ENCODE peak calls at places on chromosomes 12 and 14, in six cellular contexts. F is cardiac muscle cell, D is pancreas, B is esophagus squamous epithelium, U is HepG2, Y is left ventricle myocardium inferior. J is an unnamed sample. For H3K4me1, the result is how much of the 10 kb centered on the place peaks cover.

GRCh38 chr14:62722406-62722805 is 322.9 kb downstream of the KCNH5 start:
- DNase-seq in F (no peak), D (no peak), B (no peak), U (no peak), Y (no peak), J (no peak)

GRCh38 chr12:53277981-53278380 is 9.9 kb downstream of the ESPL1 start:
- DNase-seq in F (no peak), D (no peak), B (no peak), U (no peak), Y (no peak), J (no peak)

GRCh38 chr14:51095854-51096823 is 1.2 kb upstream of the TRIM9 start:
- DNase-seq in F (peak), D (no peak), B (no peak), U (no peak), Y (no peak), J (no peak)

GRCh38 chr14:104580961-104581360 is 1.4 kb downstream of the C14orf180 start:
- DNase-seq in F (peak), D (peak), B (no peak), U (no peak), Y (peak), J (no peak)

GRCh38 chr12:105822131-105823103 is 316.3 kb downstream of the NUAK1 start:
- DNase-seq in F (no peak), D (no peak), B (no peak), U (no peak), Y (no peak), J (no peak)

GRCh38 chr12:100141666-100141997 is 1.0 kb downstream of the BLTP3B start:
- DNase-seq in F (peak), D (no peak), B (no peak), U (no peak), Y (no peak), J (no peak)

GRCh38 chr14:64117671-64118402 is 176.3 kb downstream of the ESR2 start:
- DNase-seq in F (peak), D (peak), B (no peak), U (no peak), Y (peak), J (no peak)

GRCh38 chr12:41604830-41605229 is 416.7 kb downstream of the PDZRN4 start:
- DNase-seq in F (peak), D (no peak), B (no peak), U (no peak), Y (no peak), J (no peak)

GRCh38 chr12:68609955-68610434 is 704 bp upstream of the RAP1B start:
- DNase-seq in F (peak), D (peak), B (no peak), U (no peak), Y (no peak), J (no peak)

GRCh38 chr14:69270795-69271708 is 11.1 kb downstream of the GALNT16 start:
- DNase-seq in F (no peak), D (no peak), B (no peak), U (no peak), Y (peak), J (no peak)

GRCh38 chr12:34344851-34345522 is 322.7 kb downstream of the ALG10 start:
- DNase-seq in F (no peak), D (no peak), B (no peak), U (no peak), Y (no peak), J (no peak)

GRCh38 chr12:94750891-94751290 is 100.5 kb upstream of the TMCC3 start:
- DNase-seq in F (no peak), D (no peak), B (no peak), U (no peak), Y (no peak), J (no peak)

GRCh38 chr12:50166776-50167025 is 468 bp downstream of the CERS5 start:
- DNase-seq in F (no peak), D (no peak), B (no peak), U (no peak), Y (peak), J (peak)

GRCh38 chr14:32349322-32349721 is 20.2 kb downstream of the AKAP6 start:
- DNase-seq in F (no peak), D (no peak), B (no peak), U (no peak), Y (no peak), J (no peak)

GRCh38 chr14:94145902-94146527 is 16.6 kb upstream of the IFI27L2 start:
- DNase-seq in F (no peak), D (no peak), B (no peak), U (no peak), Y (no peak), J (no peak)

GRCh38 chr12:27284751-27285150 is 40.7 kb downstream of the STK38L start:
- DNase-seq in F (peak), D (no peak), B (no peak), U (no peak), Y (no peak), J (no peak)

GRCh38 chr12:20629414-20630156 is 65.5 kb upstream of the SLCO1C1 start:
- DNase-seq in F (peak), D (peak), B (no peak), U (peak), Y (peak), J (no peak)

GRCh38 chr12:45704968-45705367 is 24.5 kb upstream of the ARID2 start:
- DNase-seq in F (no peak), D (no peak), B (no peak), U (no peak), Y (no peak), J (no peak)

DNA sequence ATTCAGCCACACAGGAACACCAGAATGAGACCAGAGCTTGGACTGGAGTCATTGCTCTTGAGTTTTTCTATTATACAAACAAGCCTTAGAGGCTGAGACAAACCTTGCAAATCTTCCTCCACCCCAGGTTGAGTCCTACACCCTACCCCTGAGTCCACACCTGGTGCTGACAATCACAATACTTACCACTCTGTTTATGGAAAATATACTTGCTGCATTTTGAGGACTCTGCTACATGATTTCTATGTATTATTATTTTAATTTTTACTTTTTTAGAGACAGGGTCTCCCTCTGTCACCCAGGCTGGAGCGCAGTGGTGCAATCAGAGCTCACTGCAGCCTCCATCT is 101.4 kb downstream of the EGLN3 start:
- DNase-seq in F (no peak), D (no peak), B (no peak), U (no peak), Y (no peak), J (no peak)
- H3K4me3 ChIP-seq in F (no peak), D (no peak), B (no peak), U (no peak), Y (no peak), J (no peak)

GRCh38 chr12:2509137-2509536 is 285.6 kb upstream of the FKBP4 start:
- DNase-seq in F (no peak), D (no peak), B (no peak), U (no peak), Y (no peak), J (no peak)
- H3K4me1 ChIP-seq in F (under half), D (under half), B (under half), U (under half), Y (under half), J (under half)

DNA sequence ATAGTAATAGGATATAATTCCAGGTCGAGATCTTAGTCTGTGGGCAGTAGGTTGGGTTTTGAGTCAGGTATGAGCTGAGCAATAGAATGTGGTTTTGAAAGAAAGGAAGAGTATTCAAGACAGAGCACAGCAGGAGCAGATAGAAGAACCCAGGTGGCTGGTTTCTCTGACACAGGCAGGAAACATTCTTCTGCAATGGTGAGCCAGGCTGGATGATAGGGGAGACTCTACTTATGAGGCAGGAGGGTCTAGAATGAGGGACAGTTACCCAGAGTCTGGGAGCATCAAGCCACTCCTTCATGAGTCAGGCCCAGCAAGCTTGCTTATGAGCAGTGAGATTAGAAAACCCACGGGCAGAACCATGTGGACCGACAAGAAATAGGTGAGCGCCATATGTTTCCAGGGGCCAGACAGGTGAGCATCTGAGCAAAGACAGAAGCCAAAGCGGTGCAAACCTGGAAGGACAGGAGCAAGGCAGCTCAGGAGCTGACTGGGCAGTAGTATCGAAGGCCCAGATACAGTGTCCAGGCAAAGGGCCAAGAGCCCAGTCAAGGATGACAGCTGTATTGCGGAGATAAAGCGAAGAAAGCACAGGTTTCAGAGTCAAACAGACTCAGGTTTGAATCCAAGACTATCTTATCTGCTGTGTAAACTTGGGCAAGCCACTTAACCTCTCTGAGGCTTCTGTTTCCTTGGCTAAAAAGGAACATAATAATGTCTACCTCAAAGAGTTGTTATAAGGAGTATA is 22.5 kb upstream of the PCNX1 start:
- DNase-seq in F (peak), D (no peak), B (no peak), U (no peak), Y (no peak), J (no peak)
- H3K4me3 ChIP-seq in F (no peak), D (no peak), B (no peak), U (no peak), Y (no peak), J (no peak)

GRCh38 chr12:108693186-108693585 is 38.1 kb downstream of the CORO1C start:
- DNase-seq in F (no peak), D (no peak), B (no peak), U (no peak), Y (no peak), J (no peak)

GRCh38 chr12:108696996-108697290 is 34.4 kb downstream of the CORO1C start:
- DNase-seq in F (no peak), D (no peak), B (no peak), U (no peak), Y (no peak), J (no peak)

GRCh38 chr12:108693781-108694180 is 37.5 kb downstream of the CORO1C start:
- DNase-seq in F (no peak), D (no peak), B (no peak), U (no peak), Y (no peak), J (no peak)

GRCh38 chr12:108696111-108696995 is 35.0 kb downstream of the CORO1C start:
- DNase-seq in F (peak), D (no peak), B (no peak), U (no peak), Y (no peak), J (no peak)

DNA sequence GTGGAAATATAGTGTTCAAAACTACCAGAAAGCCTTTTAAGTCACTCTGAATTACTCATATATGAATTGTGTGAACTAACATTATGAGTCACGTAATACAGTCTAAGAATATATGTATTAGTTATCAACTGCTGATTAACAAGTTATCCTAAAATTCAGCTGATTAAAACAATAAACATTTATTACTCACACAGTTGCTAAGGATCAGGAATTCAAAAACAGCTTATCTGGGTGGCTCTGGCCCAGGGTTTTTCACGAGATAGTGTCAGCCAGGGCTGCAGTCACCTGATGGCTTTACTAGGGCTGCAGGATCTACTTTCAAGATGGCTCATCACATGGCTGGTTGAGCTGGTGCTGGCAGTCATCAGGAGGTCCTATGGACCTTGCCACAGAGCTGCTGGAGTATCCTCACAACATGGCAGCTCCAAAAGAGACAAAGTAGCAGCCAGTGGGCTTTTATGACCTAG is 36.5 kb downstream of the CORO1C start:
- DNase-seq in F (no peak), D (no peak), B (no peak), U (no peak), Y (no peak), J (no peak)
- H3K4me1 ChIP-seq in F (under half), D (under half), B (half or more), U (under half), Y (half or more), J (half or more)